ENCODE peak calls at places on chromosomes 13 and 19, in seven cellular contexts. X is breast epithelium, J is BJ, B is mucosa of descending colon, N is thoracic aorta, V is tibial nerve, A is adrenal gland. W is an unnamed sample.

GRCh38 chr19:7340959-7341837 is 7.5 kb upstream of the ARHGEF18 start:
- DNase-seq in X (peak; percentile 73), J (peak; percentile 7), B (peak; percentile 92), N (peak; percentile 34), V (peak; percentile 80), A (peak; percentile 66), W (peak; percentile 75)

GRCh38 chr19:38850976-38851621 is 1.3 kb upstream of the HNRNPL start:
- DNase-seq in X (no peak), J (no peak), B (peak; percentile 59), N (no peak), V (no peak), A (peak; percentile 65), W (no peak)

GRCh38 chr13:44259045-44260042 is 114.3 kb upstream of the SERP2 start:
- DNase-seq in X (no peak), J (no peak), B (peak; percentile 49), N (peak; percentile 49), V (no peak), A (peak; percentile 73), W (no peak)

GRCh38 chr13:79918620-79919019 is 422.3 kb downstream of the SPRY2 start:
- DNase-seq in X (no peak), J (no peak), B (no peak), N (no peak), V (no peak), A (no peak), W (no peak)

GRCh38 chr19:54179921-54180452 is 7.0 kb upstream of the TMC4 start:
- DNase-seq in X (no peak), J (no peak), B (peak; percentile 83), N (no peak), V (no peak), A (no peak), W (no peak)

GRCh38 chr13:67880916-67881315 is 650.8 kb upstream of the PCDH9 start:
- DNase-seq in X (no peak), J (no peak), B (no peak), N (no peak), V (no peak), A (no peak), W (no peak)

GRCh38 chr13:110228936-110229904 is 77.7 kb downstream of the COL4A1 start:
- DNase-seq in X (no peak), J (peak; percentile 53), B (no peak), N (no peak), V (no peak), A (no peak), W (no peak)

GRCh38 chr19:41703602-41704293 is 4.7 kb upstream of the CEACAM5 start:
- DNase-seq in X (no peak), J (no peak), B (no peak), N (no peak), V (no peak), A (no peak), W (no peak)

GRCh38 chr13:33229446-33230177 is 55.9 kb downstream of the STARD13 start:
- DNase-seq in X (no peak), J (peak; percentile 72), B (no peak), N (no peak), V (peak; percentile 33), A (no peak), W (no peak)

DNA sequence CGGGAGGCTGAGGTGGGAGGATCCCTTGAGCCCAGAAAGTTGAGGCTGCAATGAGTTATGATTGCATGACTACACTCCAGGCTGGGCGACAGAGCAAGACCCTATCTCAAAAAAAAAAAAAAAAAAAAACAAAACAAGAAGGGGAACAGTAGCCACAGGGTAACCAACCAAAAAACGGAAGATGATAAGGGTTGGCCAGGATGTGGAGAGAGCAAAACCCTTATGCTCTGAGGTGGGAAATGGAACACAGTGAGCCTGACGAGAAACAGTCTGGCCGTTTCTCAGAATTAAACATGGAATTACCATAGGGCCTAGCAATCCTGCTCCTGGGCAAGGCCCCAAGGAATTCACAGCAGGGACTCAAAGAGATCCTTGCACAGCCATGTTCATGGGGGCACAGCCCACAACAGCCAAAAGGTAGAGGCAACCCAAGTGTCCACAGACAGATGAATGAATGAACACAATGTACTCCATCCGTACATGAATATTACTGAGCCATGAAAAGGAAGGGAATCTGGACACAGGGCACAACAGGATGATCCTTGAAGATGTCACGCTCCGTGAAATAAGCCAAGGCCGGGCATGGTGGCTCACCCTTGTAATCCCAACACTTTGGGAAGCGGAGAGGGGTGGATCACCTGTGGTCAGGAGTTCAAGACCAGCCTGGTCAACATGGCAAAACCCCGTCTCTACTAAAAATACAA is 11.3 kb downstream of the NMRK2 start:
- DNase-seq in X (no peak), J (no peak), B (no peak), N (no peak), V (no peak), A (no peak), W (no peak)
- H3K4me3 ChIP-seq in X (no peak overlapping the region), J (no peak overlapping the region), B (no peak overlapping the region), N (no peak overlapping the region), V (no peak overlapping the region), A (no peak overlapping the region), W (no peak overlapping the region)

DNA sequence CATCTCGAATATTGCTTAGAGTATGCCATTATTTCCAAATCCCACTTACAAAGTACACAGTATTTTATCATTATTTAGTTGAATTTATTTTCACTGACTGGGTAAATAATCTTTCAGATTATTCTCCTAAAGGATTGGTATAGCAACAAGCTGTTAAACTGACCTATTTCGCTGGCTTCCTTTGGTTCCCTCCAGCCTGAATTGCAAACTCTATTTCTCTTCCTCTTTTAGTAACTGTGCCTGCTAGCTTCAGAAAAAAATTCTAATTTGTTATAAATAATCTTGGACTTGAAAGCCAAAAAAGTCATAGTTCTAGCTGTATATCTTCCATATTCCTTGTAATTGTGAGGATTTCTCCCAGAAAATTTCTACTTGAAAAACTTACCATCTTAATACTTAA is 15.0 kb upstream of the CCNA1 start:
- DNase-seq in X (no peak), J (no peak), B (no peak), N (no peak), V (no peak), A (no peak), W (no peak)
- H3K36me3 ChIP-seq in X (no peaks in the 10 kb centered on the region), J (no peaks in the 10 kb centered on the region), B (no peaks in the 10 kb centered on the region), N (no peaks in the 10 kb centered on the region), V (no peaks in the 10 kb centered on the region), A (no peaks in the 10 kb centered on the region), W (no peaks in the 10 kb centered on the region)

GRCh38 chr13:113129921-113130750 is 7.5 kb downstream of the F10 start:
- DNase-seq in X (peak; percentile 46), J (no peak), B (no peak), N (no peak), V (no peak), A (peak; percentile 32), W (no peak)
- H3K4me3 ChIP-seq in X (peak overlapping the region; percentile 49), J (no peak overlapping the region), B (no peak overlapping the region), N (peak overlapping the region; percentile 60), V (peak overlapping the region; percentile 5), A (peak overlapping the region; percentile 46), W (no peak overlapping the region)

DNA sequence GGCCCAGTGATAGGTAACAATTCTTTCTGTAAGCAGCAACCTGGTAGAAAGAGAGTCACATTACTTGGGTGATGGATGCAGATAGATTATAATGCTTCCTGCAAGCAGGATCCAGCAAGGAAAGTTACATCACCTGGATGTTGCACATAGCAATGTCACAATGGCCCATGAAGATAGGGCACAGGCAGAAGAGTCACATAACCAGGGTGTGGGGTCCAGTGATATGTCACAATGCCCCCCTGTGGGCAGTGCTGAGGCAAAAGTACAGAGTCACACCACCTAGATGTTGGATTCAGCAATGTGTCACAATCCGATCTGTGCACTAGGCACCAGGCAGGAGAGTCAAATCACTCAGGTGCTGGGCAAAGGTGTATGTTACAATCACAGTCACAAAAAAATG is 4.0 kb upstream of the ZNF43 start:
- DNase-seq in X (no peak), J (no peak), B (no peak), N (no peak), V (no peak), A (no peak), W (no peak)
- H3K36me3 ChIP-seq in X (no peaks in the 10 kb centered on the region), J (peaks cover 4% of the 10 kb centered on the region), B (no peaks in the 10 kb centered on the region), N (peaks cover 17% of the 10 kb centered on the region), V (no peaks in the 10 kb centered on the region), A (peaks cover 10% of the 10 kb centered on the region), W (peaks cover 67% of the 10 kb centered on the region)

W was measured in SK-N-MC.